ENCODE peak calls at places on chromosomes 11 and 22, in nine cellular contexts. Q is kidney epithelial cell, C is left lung, G is AG09319, O is endothelial cell, K is bronchial epithelial cell, M is fibroblast of lung, X is endothelial cell of umbilical vein, E is cardiac muscle cell. U is an unnamed sample.

GRCh38 chr11:83566948-83567347 is 280.8 kb upstream of the CCDC90B start:
- DNase-seq in Q (peak; percentile 38), C (no peak), G (no peak), O (no peak), K (peak; percentile 83), M (peak; percentile 69), X (no peak), E (no peak), U (no peak)

GRCh38 chr22:30866811-30867271 is 101.7 kb downstream of the MORC2 start:
- DNase-seq in Q (no peak), C (peak; percentile 32), G (no peak), O (no peak), K (no peak), M (no peak), X (peak; percentile 80), E (no peak), U (peak; percentile 50)

GRCh38 chr11:68763181-68763721 is 11.9 kb upstream of the TESMIN start:
- DNase-seq in Q (no peak), C (no peak), G (no peak), O (no peak), K (no peak), M (no peak), X (no peak), E (no peak), U (no peak)

GRCh38 chr11:12390258-12390657 is 12.9 kb downstream of the PARVA start:
- DNase-seq in Q (no peak), C (no peak), G (no peak), O (no peak), K (no peak), M (no peak), X (no peak), E (no peak), U (no peak)

GRCh38 chr11:65316311-65316978 is 1.8 kb downstream of the CDC42EP2 start:
- DNase-seq in Q (no peak), C (peak; percentile 23), G (peak; percentile 99), O (peak; percentile 27), K (peak; percentile 67), M (peak; percentile 83), X (peak; percentile 48), E (no peak), U (peak; percentile 90)

GRCh38 chr22:49923445-49923844 is 5.0 kb downstream of the CRELD2 start:
- DNase-seq in Q (no peak), C (no peak), G (no peak), O (no peak), K (no peak), M (no peak), X (no peak), E (no peak), U (no peak)

GRCh38 chr11:93694109-93694508 is 32.6 kb downstream of the CEP295 start:
- DNase-seq in Q (no peak), C (no peak), G (no peak), O (no peak), K (no peak), M (no peak), X (no peak), E (no peak), U (no peak)

GRCh38 chr22:25197335-25197734 is 2.3 kb upstream of the CRYBB3 start:
- DNase-seq in Q (no peak), C (no peak), G (no peak), O (no peak), K (no peak), M (no peak), X (no peak), E (no peak), U (no peak)

GRCh38 chr11:108037211-108037610 is 28.5 kb downstream of the CUL5 start:
- DNase-seq in Q (no peak), C (no peak), G (no peak), O (no peak), K (no peak), M (no peak), X (no peak), E (no peak), U (no peak)

GRCh38 chr11:77602385-77603105 is 12.8 kb downstream of the AQP11 start:
- DNase-seq in Q (peak; percentile 77), C (no peak), G (peak; percentile 48), O (no peak), K (peak; percentile 95), M (peak; percentile 94), X (peak; percentile 75), E (peak; percentile 5), U (no peak)

GRCh38 chr22:39960791-39961746 is 872 bp downstream of the TMA7B start:
- DNase-seq in Q (peak; percentile 89), C (no peak), G (no peak), O (no peak), K (peak; percentile 80), M (peak; percentile 99), X (no peak), E (no peak), U (no peak)

GRCh38 chr22:39958916-39959639 is 1.1 kb upstream of the TMA7B start:
- DNase-seq in Q (no peak), C (no peak), G (no peak), O (no peak), K (no peak), M (no peak), X (no peak), E (peak; percentile 17), U (no peak)

GRCh38 chr22:39962071-39962470 is 1.9 kb downstream of the TMA7B start:
- DNase-seq in Q (no peak), C (no peak), G (no peak), O (no peak), K (no peak), M (peak; percentile 66), X (no peak), E (no peak), U (no peak)

GRCh38 chr22:39958009-39958711 is 2.0 kb upstream of the TMA7B start:
- DNase-seq in Q (no peak), C (no peak), G (no peak), O (no peak), K (no peak), M (no peak), X (no peak), E (no peak), U (no peak)

DNA sequence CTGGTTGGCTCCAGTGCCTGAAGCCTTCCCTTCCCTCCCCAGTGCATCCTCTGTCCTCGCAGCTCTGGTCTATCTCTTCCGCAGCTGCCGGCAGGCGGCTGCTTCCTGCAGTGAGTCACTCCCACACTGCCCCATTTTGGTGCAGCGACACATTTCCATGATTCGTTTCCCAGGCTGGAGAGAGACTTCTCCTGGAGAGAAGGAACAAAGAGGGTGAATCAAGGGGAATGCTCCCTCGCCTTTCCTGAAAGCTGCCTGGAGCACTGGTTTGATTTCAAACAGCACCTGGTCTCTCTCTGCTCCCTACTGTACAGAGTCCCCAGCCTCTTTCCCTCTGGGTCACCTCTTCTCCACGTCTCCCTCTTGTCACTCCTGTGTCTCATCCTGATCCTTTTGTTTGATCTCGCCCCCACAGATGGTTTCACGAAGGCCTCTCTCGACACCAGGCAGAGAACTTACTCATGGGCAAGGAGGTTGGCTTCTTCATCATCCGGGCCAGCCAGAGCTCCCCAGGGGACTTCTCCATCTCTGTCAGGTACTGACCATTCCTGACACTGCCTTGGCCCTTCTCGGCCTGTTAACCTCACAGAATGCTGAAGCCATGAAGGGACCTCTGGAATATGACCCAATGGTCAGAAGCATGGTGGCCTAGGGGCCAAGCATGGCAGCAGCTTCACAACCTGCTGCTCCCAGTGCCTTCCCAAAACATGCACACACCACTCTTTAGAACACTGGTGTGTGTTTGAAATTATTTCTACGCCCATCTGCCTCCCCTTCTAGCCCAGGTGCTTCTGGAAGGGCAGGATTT is at the start of gene TMA7B:
- DNase-seq in Q (peak; percentile 32), C (peak; percentile 84), G (no peak), O (peak; percentile 42), K (peak; percentile 56), M (peak; percentile 74), X (peak; percentile 40), E (no peak), U (no peak)
- TF ChIP-seq CTCF in Q (peak; percentile 39), C (no peak), G (no peak), O (no peak), K (peak; percentile 47), M (peak; percentile 48), X (no peak), E (peak; percentile 54), U (peak; percentile 45)

DNA sequence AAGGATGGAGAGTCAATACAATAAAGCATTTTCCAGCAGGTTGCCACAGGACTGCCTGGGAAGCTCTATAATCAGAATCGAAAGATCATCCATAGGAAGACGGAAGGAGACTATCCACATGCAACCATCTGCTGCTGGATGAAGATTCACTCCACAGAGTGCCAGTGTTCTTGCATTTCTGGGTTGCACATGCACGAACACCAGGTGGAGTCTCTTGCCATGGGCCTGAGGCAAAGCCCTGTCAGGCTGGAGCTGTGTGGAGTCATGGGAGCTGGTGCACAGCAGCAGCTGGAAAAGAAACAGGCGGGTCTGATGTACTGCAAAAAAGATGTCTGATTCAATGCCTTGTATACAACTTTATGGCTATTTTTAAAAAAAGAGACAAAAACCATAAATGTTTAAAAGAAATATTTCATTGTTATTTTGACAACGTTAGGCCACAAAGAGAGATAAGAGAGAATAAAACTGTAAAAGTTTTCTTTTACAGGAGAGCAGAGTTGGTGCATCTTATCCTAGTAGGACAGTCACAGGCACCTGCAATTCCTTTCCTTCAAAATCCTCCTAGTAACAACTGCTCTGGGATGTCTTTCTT is 12.9 kb upstream of the FAT3 start:
- DNase-seq in Q (no peak), C (no peak), G (no peak), O (peak; percentile 39), K (peak; percentile 31), M (peak; percentile 31), X (no peak), E (peak; percentile 61), U (no peak)
- TF ChIP-seq CTCF in Q (peak; percentile 49), C (no peak), G (peak; percentile 44), O (no peak), K (peak; percentile 61), M (peak; percentile 44), X (no peak), E (peak; percentile 23), U (no peak)

GRCh38 chr11:40129276-40129675 is 1330.2 kb downstream of the LRRC4C start:
- DNase-seq in Q (no peak), C (no peak), G (no peak), O (no peak), K (no peak), M (no peak), X (no peak), E (peak; percentile 44), U (no peak)
- TF ChIP-seq CTCF in Q (peak; percentile 45), C (peak; percentile 20), G (no peak), O (peak; percentile 26), K (no peak), M (peak; percentile 24), X (no peak), E (no peak), U (no peak)

GRCh38 chr11:43282607-43283440 is 29.0 kb upstream of the API5 start:
- DNase-seq in Q (no peak), C (peak; percentile 77), G (no peak), O (peak; percentile 41), K (peak; percentile 13), M (peak; percentile 15), X (peak; percentile 50), E (peak; percentile 62), U (no peak)

DNA sequence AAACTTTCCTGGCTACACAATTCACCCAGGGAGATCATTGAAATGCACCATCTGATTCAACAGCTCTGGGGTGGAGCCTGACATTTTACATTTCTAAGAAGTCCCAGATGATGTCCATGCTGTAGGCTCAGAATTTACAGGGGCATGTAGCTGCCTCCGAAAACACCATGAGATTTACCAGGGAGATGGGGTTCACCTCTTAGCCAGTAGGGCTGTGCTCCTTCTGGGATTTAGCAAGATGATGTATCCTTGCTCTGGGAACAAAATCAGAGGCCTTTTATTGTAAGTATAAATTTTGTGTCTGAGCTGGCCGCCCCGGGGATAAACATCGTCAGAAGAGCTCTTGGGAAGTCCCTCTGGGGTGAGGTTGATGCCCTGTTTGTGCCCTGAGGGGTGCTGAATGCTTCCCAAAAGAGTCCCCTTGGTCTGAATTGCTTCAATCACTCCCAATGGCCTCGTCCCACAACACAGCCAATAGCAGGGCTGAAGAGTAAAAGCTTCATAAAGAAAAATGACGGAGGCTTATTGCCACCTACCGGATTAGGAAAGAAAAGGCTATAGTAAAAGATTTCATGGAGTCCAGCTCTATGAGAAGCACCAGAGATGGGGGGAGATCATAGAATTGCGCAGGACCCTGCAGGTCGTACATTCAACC is 33.4 kb upstream of the API5 start:
- DNase-seq in Q (no peak), C (no peak), G (no peak), O (no peak), K (peak; percentile 10), M (peak; percentile 19), X (peak; percentile 8), E (peak; percentile 19), U (no peak)
- TF ChIP-seq CTCF in Q (peak; percentile 30), C (no peak), G (no peak), O (no peak), K (no peak), M (peak; percentile 39), X (no peak), E (peak; percentile 44), U (no peak)